ENCODE peak calls at places on chromosomes 13 and 19, in seven cellular contexts. H is psoas muscle, K is WTC11, C is A673, V is fibroblast of pulmonary artery, P is AG10803, O is left lung. J is an unnamed sample.

GRCh38 chr19:46372901-46373572 is 26.1 kb downstream of the PPP5C start:
- DNase-seq in V (peak; percentile 66), K (peak; percentile 54), O (peak; percentile 29), P (peak; percentile 55), C (peak; percentile 75), H (no peak), J (peak; percentile 78)

GRCh38 chr13:110407021-110407420 is 99.9 kb downstream of the COL4A2 start:
- DNase-seq in P (no peak), O (no peak), C (no peak), H (no peak), K (no peak), V (no peak), J (no peak)

GRCh38 chr13:29922281-29922821 is 71.9 kb upstream of the UBL3 start:
- DNase-seq in P (no peak), K (no peak), C (no peak), O (no peak), V (peak; percentile 20), H (no peak), J (no peak)

GRCh38 chr13:33761744-33762143 is 56.2 kb upstream of the RFC3 start:
- DNase-seq in O (no peak), V (no peak), H (no peak), C (peak; percentile 36), P (peak; percentile 8), K (no peak), J (no peak)

GRCh38 chr13:20332361-20333096 is 100.4 kb upstream of the GJB6 start:
- DNase-seq in V (peak; percentile 8), O (no peak), C (peak; percentile 55), H (no peak), P (peak; percentile 69), K (no peak), J (no peak)

GRCh38 chr13:44768775-44769578 is 192.8 kb upstream of the TSC22D1 start:
- DNase-seq in O (no peak), P (peak; percentile 44), K (no peak), H (no peak), C (no peak), V (peak; percentile 24), J (no peak)

GRCh38 chr13:94120878-94121277 is 358.6 kb downstream of the DCT start:
- DNase-seq in V (no peak), O (no peak), K (no peak), H (no peak), P (no peak), C (peak; percentile 45), J (no peak)

GRCh38 chr13:80274643-80275042 is 66.3 kb downstream of the SPRY2 start:
- DNase-seq in O (no peak), C (no peak), V (no peak), P (no peak), K (no peak), H (no peak), J (no peak)

GRCh38 chr13:20713751-20714150 is 10.3 kb downstream of the IL17D start:
- DNase-seq in H (peak; percentile 75), K (no peak), P (peak; percentile 74), C (peak; percentile 44), V (peak; percentile 43), O (no peak), J (no peak)

GRCh38 chr19:3932931-3933810 is at the start of gene NMRK2:
- DNase-seq in H (peak; percentile 67), K (peak; percentile 78), C (no peak), P (no peak), V (no peak), O (no peak), J (no peak)

GRCh38 chr13:29664591-29664990 is 69.1 kb upstream of the SLC7A1 start:
- DNase-seq in V (no peak), K (no peak), H (no peak), C (no peak), P (no peak), O (no peak), J (no peak)

GRCh38 chr19:45637890-45638667 is 1.1 kb downstream of the EML2 start:
- DNase-seq in H (no peak), P (peak; percentile 43), C (no peak), V (peak; percentile 72), O (no peak), K (no peak), J (no peak)

GRCh38 chr19:45396389-45397260 is 8.2 kb downstream of the PPP1R13L start:
- DNase-seq in C (no peak), K (peak; percentile 29), H (no peak), O (no peak), V (no peak), P (no peak), J (no peak)

GRCh38 chr19:10346509-10346908 is 7.1 kb upstream of the ICAM3 start:
- DNase-seq in C (no peak), V (peak; percentile 63), P (no peak), H (no peak), K (no peak), O (peak; percentile 69), J (no peak)

GRCh38 chr13:79448413-79448812 is 32.5 kb upstream of the NDFIP2 start:
- DNase-seq in K (no peak), O (no peak), V (no peak), P (no peak), H (no peak), C (peak; percentile 41), J (no peak)

GRCh38 chr13:30257433-30258099 is 49.8 kb downstream of the KATNAL1 start:
- DNase-seq in O (no peak), H (no peak), K (peak; percentile 23), C (no peak), P (peak; percentile 13), V (no peak), J (no peak)

GRCh38 chr13:28542804-28543203 is 47.9 kb upstream of the FLT1 start:
- DNase-seq in C (no peak), O (no peak), P (no peak), K (no peak), H (no peak), V (no peak), J (no peak)

GRCh38 chr19:7376151-7376852 is 27.6 kb downstream of the ARHGEF18 start:
- DNase-seq in P (no peak), K (no peak), C (no peak), H (no peak), V (no peak), O (no peak), J (no peak)

GRCh38 chr13:38366954-38367645 is 17.4 kb downstream of the UFM1 start:
- DNase-seq in C (no peak), V (peak; percentile 22), H (no peak), O (no peak), P (peak; percentile 41), K (no peak), J (no peak)

GRCh38 chr19:38270587-38271167 is 6.3 kb downstream of the SPINT2 start:
- DNase-seq in O (no peak), C (no peak), K (no peak), V (no peak), P (no peak), H (no peak), J (no peak)

GRCh38 chr13:110262494-110262893 is 44.5 kb downstream of the COL4A1 start:
- DNase-seq in K (no peak), H (no peak), O (no peak), V (no peak), C (no peak), P (no peak), J (no peak)

GRCh38 chr19:7888826-7889217 is 512 bp downstream of the LRRC8E start:
- DNase-seq in H (no peak), P (no peak), V (no peak), K (no peak), C (no peak), O (no peak), J (no peak)

GRCh38 chr13:90253806-90254205 is 1093.7 kb upstream of the MIR17HG start:
- DNase-seq in C (no peak), V (no peak), O (no peak), H (no peak), K (no peak), P (no peak), J (no peak)

GRCh38 chr19:18698321-18699167 is 15.1 kb downstream of the CRTC1 start:
- DNase-seq in P (no peak), V (no peak), H (no peak), O (no peak), C (peak; percentile 38), K (no peak), J (no peak)

GRCh38 chr19:6709549-6709948 is 10.9 kb downstream of the C3 start:
- DNase-seq in P (no peak), C (no peak), K (no peak), V (no peak), O (no peak), H (peak; percentile 13), J (no peak)

GRCh38 chr13:95697052-95697680 is 20.2 kb downstream of the DNAJC3 start:
- DNase-seq in O (no peak), C (no peak), K (no peak), P (no peak), H (no peak), V (no peak), J (no peak)

GRCh38 chr13:75415720-75416119 is 66.2 kb downstream of the TBC1D4 start:
- DNase-seq in C (peak; percentile 12), V (peak; percentile 86), P (peak; percentile 82), H (no peak), K (no peak), O (no peak), J (no peak)

GRCh38 chr13:66618702-66619101 is 611.4 kb downstream of the PCDH9 start:
- DNase-seq in P (peak; percentile 31), V (peak; percentile 73), H (no peak), K (no peak), C (peak; percentile 44), O (no peak), J (no peak)

GRCh38 chr19:4977299-4978174 is 8.6 kb downstream of the KDM4B start:
- DNase-seq in K (no peak), O (no peak), P (peak; percentile 94), C (no peak), H (peak; percentile 66), V (peak; percentile 92), J (no peak)

DNA sequence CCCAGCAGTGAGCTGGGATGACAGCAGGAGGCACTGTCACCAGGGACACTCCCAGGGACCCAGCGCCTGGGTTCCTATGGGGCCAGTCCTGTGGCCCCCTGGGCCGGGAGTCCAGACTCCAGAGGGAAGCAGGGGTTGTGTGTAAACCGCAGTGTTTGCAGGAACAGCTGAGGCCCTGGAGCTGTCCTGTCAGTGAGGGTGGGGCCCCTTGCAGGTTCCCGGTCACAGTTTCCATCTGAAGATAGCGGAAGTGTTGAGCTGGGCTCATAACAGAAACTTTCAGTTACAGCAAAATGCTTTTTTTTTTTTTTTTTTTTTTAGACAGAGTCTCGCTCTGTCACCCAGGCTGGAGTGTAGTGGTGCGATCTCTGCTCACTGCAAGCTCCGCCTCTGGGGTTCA is 17.7 kb upstream of the CSNK1G2 start:
- DNase-seq in C (no peak), V (no peak), P (no peak), K (no peak), O (no peak), H (no peak), J (no peak)
- TF ChIP-seq CTCF in C (no peak), V (no peak), P (no peak), K (no peak), O (no peak), H (no peak), J (no peak)

GRCh38 chr19:919157-920050 is 2.3 kb downstream of the KISS1R start:
- DNase-seq in C (peak; percentile 52), V (no peak), H (no peak), K (peak; percentile 59), P (no peak), O (no peak), J (peak; percentile 87)
- TF ChIP-seq CTCF in C (no peak), V (no peak), H (no peak), K (no peak), P (no peak), O (no peak), J (no peak)

GRCh38 chr13:42816538-42816937 is 35.2 kb downstream of the FAM216B start:
- DNase-seq in C (no peak), V (no peak), K (no peak), H (no peak), O (no peak), P (no peak), J (no peak)
- TF ChIP-seq CTCF in C (peak; percentile 15), V (peak; percentile 11), K (no peak), H (no peak), O (no peak), P (peak; percentile 33), J (peak; percentile 59)

GRCh38 chr19:54011507-54012211 is 20.2 kb downstream of the CACNG6 start:
- DNase-seq in C (no peak), P (no peak), K (peak; percentile 68), O (no peak), V (no peak), H (no peak), J (no peak)
- TF ChIP-seq CTCF in C (no peak), P (no peak), K (no peak), O (no peak), V (no peak), H (no peak), J (no peak)